ENCODE peak calls at places on chromosomes 4 and X, in seven cellular contexts. One of them, this sample, is unnamed. For H3K4me1, the result is how much of the 10 kb centered on the place peaks cover.

GRCh38 chr4:61443813-61444510 is 243.8 kb downstream of the ADGRL3 start:
- DNase-seq in stomach: no peak
- DNase-seq in breast epithelium: no peak
- DNase-seq in prostate gland: no peak
- DNase-seq in OCI-LY7: no peak
- DNase-seq in CD8-positive, alpha-beta T cell: no peak
- DNase-seq in IMR-90: peak
- DNase-seq in this sample: no peak

GRCh38 chrX:19799319-19800182 is 87.8 kb downstream of the SH3KBP1 start:
- DNase-seq in OCI-LY7: peak
- DNase-seq in prostate gland: no peak
- DNase-seq in stomach: no peak
- DNase-seq in CD8-positive, alpha-beta T cell: peak
- DNase-seq in breast epithelium: no peak
- DNase-seq in IMR-90: peak
- DNase-seq in this sample: no peak

GRCh38 chr4:19259920-19260319 is 991.8 kb upstream of the SLIT2 start:
- DNase-seq in breast epithelium: no peak
- DNase-seq in stomach: no peak
- DNase-seq in CD8-positive, alpha-beta T cell: no peak
- DNase-seq in IMR-90: no peak
- DNase-seq in OCI-LY7: no peak
- DNase-seq in prostate gland: no peak
- DNase-seq in this sample: no peak

GRCh38 chrX:68536884-68537283 is 38.0 kb downstream of the YIPF6 start:
- DNase-seq in IMR-90: no peak
- DNase-seq in OCI-LY7: no peak
- DNase-seq in stomach: no peak
- DNase-seq in CD8-positive, alpha-beta T cell: no peak
- DNase-seq in breast epithelium: no peak
- DNase-seq in prostate gland: no peak
- DNase-seq in this sample: no peak

GRCh38 chr4:53899544-53900274 is 164.7 kb downstream of the CHIC2 start:
- DNase-seq in stomach: no peak
- DNase-seq in breast epithelium: no peak
- DNase-seq in CD8-positive, alpha-beta T cell: no peak
- DNase-seq in OCI-LY7: no peak
- DNase-seq in IMR-90: peak
- DNase-seq in prostate gland: no peak
- DNase-seq in this sample: no peak

GRCh38 chr4:74223801-74224200 is 65.9 kb downstream of the MTHFD2L start:
- DNase-seq in OCI-LY7: no peak
- DNase-seq in IMR-90: peak
- DNase-seq in prostate gland: no peak
- DNase-seq in breast epithelium: no peak
- DNase-seq in stomach: no peak
- DNase-seq in CD8-positive, alpha-beta T cell: no peak
- DNase-seq in this sample: no peak

GRCh38 chr4:31539279-31540074 is 819.3 kb downstream of the PCDH7 start:
- DNase-seq in breast epithelium: no peak
- DNase-seq in OCI-LY7: no peak
- DNase-seq in IMR-90: no peak
- DNase-seq in prostate gland: no peak
- DNase-seq in CD8-positive, alpha-beta T cell: no peak
- DNase-seq in stomach: no peak
- DNase-seq in this sample: no peak

GRCh38 chr4:22460266-22460665 is 55.6 kb downstream of the ADGRA3 start:
- DNase-seq in CD8-positive, alpha-beta T cell: no peak
- DNase-seq in prostate gland: no peak
- DNase-seq in OCI-LY7: no peak
- DNase-seq in stomach: no peak
- DNase-seq in breast epithelium: no peak
- DNase-seq in IMR-90: no peak
- DNase-seq in this sample: no peak

GRCh38 chrX:15594371-15594770 is 6.4 kb downstream of the ACE2 start:
- DNase-seq in breast epithelium: no peak
- DNase-seq in CD8-positive, alpha-beta T cell: no peak
- DNase-seq in stomach: no peak
- DNase-seq in IMR-90: no peak
- DNase-seq in prostate gland: no peak
- DNase-seq in OCI-LY7: no peak
- DNase-seq in this sample: no peak

GRCh38 chrX:48493890-48494364 is 14.9 kb upstream of the PORCN start:
- DNase-seq in breast epithelium: no peak
- DNase-seq in IMR-90: peak
- DNase-seq in CD8-positive, alpha-beta T cell: no peak
- DNase-seq in prostate gland: no peak
- DNase-seq in OCI-LY7: no peak
- DNase-seq in stomach: peak
- DNase-seq in this sample: no peak

GRCh38 chr4:113699772-113700171 is 61.8 kb downstream of the CAMK2D start:
- DNase-seq in stomach: no peak
- DNase-seq in OCI-LY7: no peak
- DNase-seq in CD8-positive, alpha-beta T cell: no peak
- DNase-seq in prostate gland: no peak
- DNase-seq in breast epithelium: no peak
- DNase-seq in IMR-90: peak
- DNase-seq in this sample: no peak

GRCh38 chr4:139333046-139333445 is 30.8 kb upstream of the NDUFC1 start:
- DNase-seq in OCI-LY7: no peak
- DNase-seq in IMR-90: no peak
- DNase-seq in stomach: no peak
- DNase-seq in breast epithelium: no peak
- DNase-seq in prostate gland: no peak
- DNase-seq in CD8-positive, alpha-beta T cell: no peak
- DNase-seq in this sample: no peak

GRCh38 chr4:118867311-118868067 is 21.2 kb upstream of the SYNPO2 start:
- DNase-seq in breast epithelium: no peak
- DNase-seq in stomach: no peak
- DNase-seq in CD8-positive, alpha-beta T cell: no peak
- DNase-seq in prostate gland: no peak
- DNase-seq in OCI-LY7: no peak
- DNase-seq in IMR-90: peak
- DNase-seq in this sample: no peak

GRCh38 chr4:118869808-118870342 is 18.8 kb upstream of the SYNPO2 start:
- DNase-seq in stomach: no peak
- DNase-seq in IMR-90: peak
- DNase-seq in prostate gland: no peak
- DNase-seq in CD8-positive, alpha-beta T cell: no peak
- DNase-seq in breast epithelium: no peak
- DNase-seq in OCI-LY7: no peak
- DNase-seq in this sample: no peak

DNA sequence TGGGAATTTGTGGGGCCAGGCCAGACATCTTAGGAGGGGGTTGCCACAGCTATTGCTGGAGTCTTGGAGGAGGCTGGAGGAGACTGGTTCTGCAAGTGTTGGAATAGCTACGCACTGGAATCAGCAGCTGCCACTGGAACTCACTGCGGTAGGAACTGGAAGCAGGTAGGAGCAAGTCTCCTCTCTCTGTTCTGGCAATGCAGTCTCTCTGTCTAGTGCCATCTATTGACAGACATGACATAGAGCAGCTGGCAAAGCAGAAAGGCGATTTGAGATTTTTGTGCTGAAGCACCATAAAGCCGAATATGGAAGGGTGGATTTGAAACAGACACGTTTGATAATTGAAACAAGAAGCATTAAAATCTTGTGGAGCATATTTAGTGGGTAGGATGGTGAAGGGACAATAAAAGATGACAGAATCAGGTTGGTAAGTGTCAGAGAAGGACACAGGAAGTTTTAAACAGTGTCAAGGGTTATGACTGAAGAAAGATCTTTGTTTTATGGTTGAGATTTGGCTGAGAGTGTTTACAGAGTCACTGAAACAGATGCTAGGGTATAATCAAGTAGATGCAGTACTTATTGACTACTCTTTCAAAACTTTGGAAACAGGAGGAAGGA is 23.5 kb upstream of the SYNPO2 start:
- DNase-seq in IMR-90: peak
- DNase-seq in stomach: peak
- DNase-seq in OCI-LY7: peak
- DNase-seq in CD8-positive, alpha-beta T cell: no peak
- DNase-seq in breast epithelium: peak
- DNase-seq in prostate gland: peak
- DNase-seq in this sample: no peak
- TF ChIP-seq CTCF in IMR-90: peak
- TF ChIP-seq CTCF in stomach: peak
- TF ChIP-seq CTCF in OCI-LY7: peak
- TF ChIP-seq CTCF in CD8-positive, alpha-beta T cell: peak
- TF ChIP-seq CTCF in breast epithelium: peak
- TF ChIP-seq CTCF in prostate gland: peak
- TF ChIP-seq CTCF in this sample: peak

GRCh38 chr4:161360982-161361381 is 802.8 kb downstream of the FSTL5 start:
- DNase-seq in prostate gland: no peak
- DNase-seq in stomach: no peak
- DNase-seq in IMR-90: no peak
- DNase-seq in breast epithelium: no peak
- DNase-seq in OCI-LY7: no peak
- DNase-seq in CD8-positive, alpha-beta T cell: no peak
- DNase-seq in this sample: no peak
- H3K4me1 ChIP-seq in prostate gland: under half
- H3K4me1 ChIP-seq in stomach: under half
- H3K4me1 ChIP-seq in IMR-90: under half
- H3K4me1 ChIP-seq in breast epithelium: under half
- H3K4me1 ChIP-seq in OCI-LY7: under half
- H3K4me1 ChIP-seq in CD8-positive, alpha-beta T cell: under half
- H3K4me1 ChIP-seq in this sample: under half

GRCh38 chr4:105194328-105195231 is 47.9 kb downstream of the TET2 start:
- DNase-seq in breast epithelium: no peak
- DNase-seq in CD8-positive, alpha-beta T cell: no peak
- DNase-seq in stomach: no peak
- DNase-seq in prostate gland: no peak
- DNase-seq in OCI-LY7: no peak
- DNase-seq in IMR-90: peak
- DNase-seq in this sample: no peak

GRCh38 chr4:105198541-105198940 is 51.9 kb downstream of the TET2 start:
- DNase-seq in breast epithelium: no peak
- DNase-seq in prostate gland: no peak
- DNase-seq in CD8-positive, alpha-beta T cell: no peak
- DNase-seq in OCI-LY7: no peak
- DNase-seq in IMR-90: no peak
- DNase-seq in stomach: no peak
- DNase-seq in this sample: no peak

GRCh38 chr4:105197777-105198176 is 51.1 kb downstream of the TET2 start:
- DNase-seq in OCI-LY7: no peak
- DNase-seq in breast epithelium: no peak
- DNase-seq in stomach: no peak
- DNase-seq in IMR-90: peak
- DNase-seq in prostate gland: no peak
- DNase-seq in CD8-positive, alpha-beta T cell: no peak
- DNase-seq in this sample: no peak

GRCh38 chr4:105192910-105193309 is 46.2 kb downstream of the TET2 start:
- DNase-seq in IMR-90: no peak
- DNase-seq in prostate gland: no peak
- DNase-seq in OCI-LY7: no peak
- DNase-seq in stomach: no peak
- DNase-seq in CD8-positive, alpha-beta T cell: no peak
- DNase-seq in breast epithelium: no peak
- DNase-seq in this sample: no peak

DNA sequence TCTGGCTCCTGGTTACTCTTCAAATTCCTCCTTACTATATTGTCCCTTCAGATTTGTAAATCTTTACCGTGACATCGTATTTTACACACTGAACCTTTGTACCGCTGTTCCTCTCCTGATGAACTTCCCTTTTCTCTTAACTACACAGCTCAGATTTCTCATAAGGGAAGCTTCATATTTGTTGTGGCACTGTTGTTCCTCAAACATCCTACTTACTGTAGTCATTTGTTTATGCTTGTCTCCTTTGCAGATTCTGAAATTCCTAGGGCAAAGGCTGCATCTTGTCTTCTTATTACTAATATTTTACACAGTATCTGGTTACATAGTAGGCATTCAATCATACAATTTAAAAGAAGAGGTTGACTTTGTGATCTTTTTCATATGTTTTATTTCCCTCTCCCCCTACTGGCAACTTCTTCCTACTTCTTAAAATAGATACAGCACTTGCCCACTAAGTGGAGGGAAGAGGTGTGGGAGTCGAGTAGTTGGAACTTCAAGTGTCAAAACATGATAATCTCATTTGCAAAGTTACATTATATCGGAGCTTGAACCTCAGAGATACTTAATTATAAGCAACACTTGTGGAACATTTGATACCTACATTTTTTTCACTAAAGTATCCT is 50.0 kb downstream of the TET2 start:
- DNase-seq in prostate gland: no peak
- DNase-seq in OCI-LY7: no peak
- DNase-seq in IMR-90: peak
- DNase-seq in CD8-positive, alpha-beta T cell: no peak
- DNase-seq in breast epithelium: no peak
- DNase-seq in stomach: no peak
- DNase-seq in this sample: no peak
- H3K4me3 ChIP-seq in prostate gland: no peak
- H3K4me3 ChIP-seq in OCI-LY7: no peak
- H3K4me3 ChIP-seq in IMR-90: no peak
- H3K4me3 ChIP-seq in CD8-positive, alpha-beta T cell: no peak
- H3K4me3 ChIP-seq in breast epithelium: no peak
- H3K4me3 ChIP-seq in stomach: no peak
- H3K4me3 ChIP-seq in this sample: no peak

GRCh38 chr4:36183665-36184393 is 60.5 kb downstream of the ARAP2 start:
- DNase-seq in CD8-positive, alpha-beta T cell: no peak
- DNase-seq in breast epithelium: no peak
- DNase-seq in OCI-LY7: no peak
- DNase-seq in IMR-90: no peak
- DNase-seq in prostate gland: no peak
- DNase-seq in stomach: no peak
- DNase-seq in this sample: no peak

GRCh38 chr4:36183232-36183631 is 61.1 kb downstream of the ARAP2 start:
- DNase-seq in breast epithelium: no peak
- DNase-seq in stomach: no peak
- DNase-seq in prostate gland: no peak
- DNase-seq in CD8-positive, alpha-beta T cell: no peak
- DNase-seq in OCI-LY7: peak
- DNase-seq in IMR-90: no peak
- DNase-seq in this sample: no peak

GRCh38 chr4:36192922-36193321 is 51.4 kb downstream of the ARAP2 start:
- DNase-seq in IMR-90: no peak
- DNase-seq in CD8-positive, alpha-beta T cell: no peak
- DNase-seq in prostate gland: no peak
- DNase-seq in breast epithelium: no peak
- DNase-seq in OCI-LY7: no peak
- DNase-seq in stomach: no peak
- DNase-seq in this sample: no peak

GRCh38 chr4:36189511-36190226 is 54.6 kb downstream of the ARAP2 start:
- DNase-seq in stomach: no peak
- DNase-seq in breast epithelium: no peak
- DNase-seq in IMR-90: no peak
- DNase-seq in prostate gland: no peak
- DNase-seq in CD8-positive, alpha-beta T cell: no peak
- DNase-seq in OCI-LY7: peak
- DNase-seq in this sample: no peak

DNA sequence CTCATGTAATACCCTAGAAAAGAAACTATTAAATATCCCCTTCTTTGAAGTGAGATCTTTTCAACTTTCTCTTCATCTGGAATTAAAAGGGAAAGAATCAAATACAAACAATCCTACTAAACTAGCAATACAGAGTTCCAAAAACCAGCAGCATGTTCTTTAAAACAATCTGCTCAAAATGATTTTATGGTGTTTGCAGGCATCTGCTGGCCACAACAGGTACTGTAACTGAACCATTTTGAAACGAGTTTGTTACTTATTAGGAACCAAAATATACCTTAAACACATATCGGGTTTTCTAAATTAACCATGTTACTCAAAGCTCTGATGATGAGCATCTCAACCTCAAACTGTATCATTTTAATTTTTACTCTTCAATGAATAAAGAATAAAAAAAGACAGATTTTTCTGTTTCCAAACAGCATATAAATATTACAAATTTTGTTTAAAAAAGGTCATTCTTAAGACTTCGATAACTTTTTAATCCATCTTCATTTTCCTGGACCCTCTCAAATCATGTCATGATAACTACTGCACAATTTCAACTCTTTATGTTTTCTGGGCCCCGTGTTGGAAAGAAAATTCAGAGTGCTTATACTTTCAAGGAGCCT is 56.5 kb downstream of the ARAP2 start:
- DNase-seq in prostate gland: no peak
- DNase-seq in IMR-90: peak
- DNase-seq in stomach: no peak
- DNase-seq in OCI-LY7: peak
- DNase-seq in breast epithelium: no peak
- DNase-seq in CD8-positive, alpha-beta T cell: no peak
- DNase-seq in this sample: no peak
- TF ChIP-seq CTCF in prostate gland: peak
- TF ChIP-seq CTCF in IMR-90: peak
- TF ChIP-seq CTCF in stomach: peak
- TF ChIP-seq CTCF in OCI-LY7: peak
- TF ChIP-seq CTCF in breast epithelium: no peak
- TF ChIP-seq CTCF in CD8-positive, alpha-beta T cell: peak
- TF ChIP-seq CTCF in this sample: peak